ENCODE peak calls at places on chromosome 13, in six cellular contexts. One of them, this sample, is unnamed.

GRCh38 chr13:47553329-47553977 is 447.6 kb downstream of the SUCLA2 start:
- DNase-seq in heart left ventricle: no peak
- DNase-seq in colonic mucosa: no peak
- DNase-seq in cardiac muscle cell: no peak
- DNase-seq in tibial nerve: no peak
- DNase-seq in HepG2: no peak
- DNase-seq in this sample: no peak

GRCh38 chr13:44920013-44920412 is 69.3 kb downstream of the NUFIP1 start:
- DNase-seq in colonic mucosa: no peak
- DNase-seq in HepG2: no peak
- DNase-seq in heart left ventricle: no peak
- DNase-seq in cardiac muscle cell: no peak
- DNase-seq in tibial nerve: no peak
- DNase-seq in this sample: no peak

GRCh38 chr13:33628662-33629061 is 189.3 kb upstream of the RFC3 start:
- DNase-seq in cardiac muscle cell: no peak
- DNase-seq in heart left ventricle: no peak
- DNase-seq in HepG2: no peak
- DNase-seq in tibial nerve: no peak
- DNase-seq in colonic mucosa: no peak
- DNase-seq in this sample: no peak

GRCh38 chr13:46896346-46897138 is at the start of gene HTR2A:
- DNase-seq in tibial nerve: no peak
- DNase-seq in heart left ventricle: peak; percentile 30
- DNase-seq in cardiac muscle cell: peak; percentile 7
- DNase-seq in HepG2: no peak
- DNase-seq in colonic mucosa: no peak
- DNase-seq in this sample: no peak

GRCh38 chr13:102197193-102197592 is 204.7 kb downstream of the FGF14 start:
- DNase-seq in colonic mucosa: no peak
- DNase-seq in tibial nerve: no peak
- DNase-seq in HepG2: peak; percentile 1
- DNase-seq in heart left ventricle: no peak
- DNase-seq in cardiac muscle cell: no peak
- DNase-seq in this sample: no peak

GRCh38 chr13:40664100-40665060 is 2.1 kb downstream of the FOXO1 start:
- DNase-seq in tibial nerve: peak; percentile 73
- DNase-seq in colonic mucosa: peak; percentile 87
- DNase-seq in heart left ventricle: peak; percentile 85
- DNase-seq in cardiac muscle cell: peak; percentile 70
- DNase-seq in HepG2: peak; percentile 43
- DNase-seq in this sample: peak; percentile 77

GRCh38 chr13:48580185-48580803 is 47.4 kb upstream of the RCBTB2 start:
- DNase-seq in HepG2: peak; percentile 52
- DNase-seq in colonic mucosa: peak; percentile 90
- DNase-seq in tibial nerve: peak; percentile 85
- DNase-seq in heart left ventricle: peak; percentile 59
- DNase-seq in cardiac muscle cell: peak; percentile 75
- DNase-seq in this sample: no peak

GRCh38 chr13:74056829-74057564 is 77.2 kb downstream of the KLF12 start:
- DNase-seq in tibial nerve: peak; percentile 49
- DNase-seq in colonic mucosa: no peak
- DNase-seq in HepG2: no peak
- DNase-seq in cardiac muscle cell: no peak
- DNase-seq in heart left ventricle: peak; percentile 86
- DNase-seq in this sample: no peak

GRCh38 chr13:107099661-107100060 is 531.7 kb upstream of the ARGLU1 start:
- DNase-seq in HepG2: no peak
- DNase-seq in tibial nerve: no peak
- DNase-seq in heart left ventricle: no peak
- DNase-seq in colonic mucosa: no peak
- DNase-seq in cardiac muscle cell: no peak
- DNase-seq in this sample: no peak

GRCh38 chr13:101449971-101450748 is 2.3 kb upstream of the ITGBL1 start:
- DNase-seq in HepG2: no peak
- DNase-seq in colonic mucosa: no peak
- DNase-seq in tibial nerve: no peak
- DNase-seq in heart left ventricle: no peak
- DNase-seq in cardiac muscle cell: no peak
- DNase-seq in this sample: no peak

GRCh38 chr13:83498486-83499190 is 383.6 kb downstream of the SLITRK1 start:
- DNase-seq in colonic mucosa: no peak
- DNase-seq in cardiac muscle cell: no peak
- DNase-seq in tibial nerve: no peak
- DNase-seq in HepG2: no peak
- DNase-seq in heart left ventricle: no peak
- DNase-seq in this sample: no peak

GRCh38 chr13:30789360-30789862 is 54.1 kb downstream of the ALOX5AP start:
- DNase-seq in HepG2: no peak
- DNase-seq in cardiac muscle cell: no peak
- DNase-seq in heart left ventricle: no peak
- DNase-seq in colonic mucosa: no peak
- DNase-seq in tibial nerve: no peak
- DNase-seq in this sample: no peak

GRCh38 chr13:77928909-77929308 is 10.3 kb upstream of the EDNRB start:
- DNase-seq in cardiac muscle cell: no peak
- DNase-seq in colonic mucosa: no peak
- DNase-seq in heart left ventricle: no peak
- DNase-seq in tibial nerve: no peak
- DNase-seq in HepG2: no peak
- DNase-seq in this sample: peak; percentile 34

GRCh38 chr13:30128095-30128494 is 179.3 kb downstream of the KATNAL1 start:
- DNase-seq in HepG2: no peak
- DNase-seq in tibial nerve: no peak
- DNase-seq in heart left ventricle: no peak
- DNase-seq in colonic mucosa: no peak
- DNase-seq in cardiac muscle cell: no peak
- DNase-seq in this sample: no peak

GRCh38 chr13:110161112-110161897 is 145.7 kb downstream of the COL4A1 start:
- DNase-seq in HepG2: no peak
- DNase-seq in tibial nerve: no peak
- DNase-seq in cardiac muscle cell: no peak
- DNase-seq in colonic mucosa: no peak
- DNase-seq in heart left ventricle: no peak
- DNase-seq in this sample: no peak

GRCh38 chr13:45055198-45055901 is 65.0 kb upstream of the GTF2F2 start:
- DNase-seq in cardiac muscle cell: no peak
- DNase-seq in tibial nerve: no peak
- DNase-seq in HepG2: no peak
- DNase-seq in heart left ventricle: no peak
- DNase-seq in colonic mucosa: peak; percentile 30
- DNase-seq in this sample: peak; percentile 10

GRCh38 chr13:79673993-79674377 is 193.0 kb downstream of the NDFIP2 start:
- DNase-seq in colonic mucosa: no peak
- DNase-seq in heart left ventricle: no peak
- DNase-seq in tibial nerve: no peak
- DNase-seq in cardiac muscle cell: no peak
- DNase-seq in HepG2: no peak
- DNase-seq in this sample: no peak

GRCh38 chr13:50244913-50245574 is 229.8 kb downstream of the KCNRG start:
- DNase-seq in colonic mucosa: peak; percentile 32
- DNase-seq in heart left ventricle: no peak
- DNase-seq in cardiac muscle cell: no peak
- DNase-seq in tibial nerve: no peak
- DNase-seq in HepG2: peak; percentile 99
- DNase-seq in this sample: peak; percentile 60

GRCh38 chr13:30601836-30602235 is 15.9 kb upstream of the USPL1 start:
- DNase-seq in cardiac muscle cell: no peak
- DNase-seq in HepG2: no peak
- DNase-seq in colonic mucosa: no peak
- DNase-seq in heart left ventricle: no peak
- DNase-seq in tibial nerve: no peak
- DNase-seq in this sample: no peak

GRCh38 chr13:98897706-98898105 is 80.2 kb downstream of the DOCK9 start:
- DNase-seq in tibial nerve: no peak
- DNase-seq in HepG2: no peak
- DNase-seq in colonic mucosa: no peak
- DNase-seq in cardiac muscle cell: no peak
- DNase-seq in heart left ventricle: no peak
- DNase-seq in this sample: no peak

GRCh38 chr13:64938660-64939059 is 2291.5 kb downstream of the PCDH9 start:
- DNase-seq in HepG2: no peak
- DNase-seq in cardiac muscle cell: no peak
- DNase-seq in colonic mucosa: no peak
- DNase-seq in heart left ventricle: no peak
- DNase-seq in tibial nerve: no peak
- DNase-seq in this sample: no peak

GRCh38 chr13:99986751-99987150 is 5.2 kb downstream of the ZIC2 start:
- DNase-seq in cardiac muscle cell: no peak
- DNase-seq in heart left ventricle: no peak
- DNase-seq in HepG2: no peak
- DNase-seq in tibial nerve: no peak
- DNase-seq in colonic mucosa: no peak
- DNase-seq in this sample: no peak

GRCh38 chr13:99984463-99985242 is 3.1 kb downstream of the ZIC2 start:
- DNase-seq in colonic mucosa: no peak
- DNase-seq in heart left ventricle: no peak
- DNase-seq in tibial nerve: no peak
- DNase-seq in cardiac muscle cell: no peak
- DNase-seq in HepG2: no peak
- DNase-seq in this sample: no peak

GRCh38 chr13:99984134-99984462 is 2.5 kb downstream of the ZIC2 start:
- DNase-seq in colonic mucosa: no peak
- DNase-seq in cardiac muscle cell: peak; percentile 1
- DNase-seq in HepG2: no peak
- DNase-seq in heart left ventricle: no peak
- DNase-seq in tibial nerve: no peak
- DNase-seq in this sample: no peak

GRCh38 chr13:99985886-99986527 is 4.4 kb downstream of the ZIC2 start:
- DNase-seq in colonic mucosa: no peak
- DNase-seq in HepG2: no peak
- DNase-seq in heart left ventricle: no peak
- DNase-seq in tibial nerve: no peak
- DNase-seq in cardiac muscle cell: peak; percentile 0
- DNase-seq in this sample: no peak

DNA sequence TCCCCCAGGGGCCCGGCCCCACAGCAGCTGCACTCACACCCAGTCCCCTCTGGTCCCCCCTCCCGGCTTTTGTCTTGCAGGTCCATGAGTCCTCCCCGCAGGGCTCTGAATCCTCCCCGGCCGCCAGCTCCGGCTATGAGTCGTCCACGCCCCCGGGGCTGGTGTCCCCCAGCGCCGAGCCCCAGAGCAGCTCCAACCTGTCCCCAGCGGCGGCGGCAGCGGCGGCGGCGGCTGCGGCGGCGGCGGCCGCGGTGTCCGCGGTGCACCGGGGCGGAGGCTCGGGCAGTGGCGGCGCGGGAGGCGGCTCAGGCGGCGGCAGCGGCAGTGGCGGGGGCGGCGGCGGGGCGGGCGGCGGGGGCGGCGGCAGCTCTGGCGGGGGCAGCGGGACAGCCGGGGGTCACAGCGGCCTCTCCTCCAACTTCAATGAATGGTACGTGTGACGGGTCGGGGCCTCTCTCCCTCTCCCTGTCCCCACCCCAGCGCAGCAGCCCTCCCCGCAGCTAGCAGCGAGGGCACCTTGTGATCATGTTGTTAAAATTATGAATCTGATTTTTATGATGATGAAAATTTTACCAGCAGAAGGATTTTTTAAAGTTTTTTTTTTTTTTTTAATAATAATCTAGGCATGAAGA is 3.8 kb downstream of the ZIC2 start:
- DNase-seq in colonic mucosa: no peak
- DNase-seq in tibial nerve: no peak
- DNase-seq in heart left ventricle: no peak
- DNase-seq in HepG2: no peak
- DNase-seq in cardiac muscle cell: peak; percentile 60
- DNase-seq in this sample: no peak
- H3K27me3 ChIP-seq in colonic mucosa: peaks cover 94% of the 10 kb centered on the region
- H3K27me3 ChIP-seq in tibial nerve: peaks cover 5% of the 10 kb centered on the region
- H3K27me3 ChIP-seq in heart left ventricle: peaks cover 88% of the 10 kb centered on the region
- H3K27me3 ChIP-seq in HepG2: no peaks in the 10 kb centered on the region
- H3K27me3 ChIP-seq in cardiac muscle cell: peaks cover 96% of the 10 kb centered on the region
- H3K27me3 ChIP-seq in this sample: no peaks in the 10 kb centered on the region

GRCh38 chr13:23828866-23829265 is 60.3 kb downstream of the MIPEP start:
- DNase-seq in heart left ventricle: no peak
- DNase-seq in cardiac muscle cell: no peak
- DNase-seq in tibial nerve: no peak
- DNase-seq in HepG2: no peak
- DNase-seq in colonic mucosa: no peak
- DNase-seq in this sample: no peak
- H3K4me3 ChIP-seq in heart left ventricle: no peak overlapping the region
- H3K4me3 ChIP-seq in cardiac muscle cell: no peak overlapping the region
- H3K4me3 ChIP-seq in tibial nerve: no peak overlapping the region
- H3K4me3 ChIP-seq in HepG2: no peak overlapping the region
- H3K4me3 ChIP-seq in colonic mucosa: no peak overlapping the region
- H3K4me3 ChIP-seq in this sample: no peak overlapping the region

DNA sequence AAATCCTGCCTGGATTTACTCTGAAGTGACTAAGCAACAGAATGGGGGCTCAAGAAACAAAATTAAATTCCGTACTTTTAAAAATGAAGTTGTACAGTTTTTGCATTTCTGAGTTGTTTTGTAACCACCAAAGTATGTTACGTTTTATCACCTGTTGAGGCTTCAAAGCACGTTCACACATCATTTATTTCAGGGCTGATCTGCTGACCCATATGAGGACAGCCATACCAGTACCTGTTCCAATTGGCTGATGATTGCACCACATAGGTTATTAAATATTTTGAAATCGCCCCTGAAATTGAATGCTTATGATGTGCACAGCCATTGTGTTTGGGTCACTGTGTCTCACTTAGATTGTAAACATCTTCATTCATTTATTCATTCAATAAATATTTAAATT is 72.0 kb upstream of the FLT1 start:
- DNase-seq in tibial nerve: no peak
- DNase-seq in heart left ventricle: no peak
- DNase-seq in cardiac muscle cell: no peak
- DNase-seq in colonic mucosa: no peak
- DNase-seq in HepG2: no peak
- DNase-seq in this sample: no peak
- TF ChIP-seq CTCF in tibial nerve: no peak
- TF ChIP-seq CTCF in heart left ventricle: no peak
- TF ChIP-seq CTCF in cardiac muscle cell: no peak
- TF ChIP-seq CTCF in colonic mucosa: no peak
- TF ChIP-seq CTCF in HepG2: no peak
- TF ChIP-seq CTCF in this sample: no peak

DNA sequence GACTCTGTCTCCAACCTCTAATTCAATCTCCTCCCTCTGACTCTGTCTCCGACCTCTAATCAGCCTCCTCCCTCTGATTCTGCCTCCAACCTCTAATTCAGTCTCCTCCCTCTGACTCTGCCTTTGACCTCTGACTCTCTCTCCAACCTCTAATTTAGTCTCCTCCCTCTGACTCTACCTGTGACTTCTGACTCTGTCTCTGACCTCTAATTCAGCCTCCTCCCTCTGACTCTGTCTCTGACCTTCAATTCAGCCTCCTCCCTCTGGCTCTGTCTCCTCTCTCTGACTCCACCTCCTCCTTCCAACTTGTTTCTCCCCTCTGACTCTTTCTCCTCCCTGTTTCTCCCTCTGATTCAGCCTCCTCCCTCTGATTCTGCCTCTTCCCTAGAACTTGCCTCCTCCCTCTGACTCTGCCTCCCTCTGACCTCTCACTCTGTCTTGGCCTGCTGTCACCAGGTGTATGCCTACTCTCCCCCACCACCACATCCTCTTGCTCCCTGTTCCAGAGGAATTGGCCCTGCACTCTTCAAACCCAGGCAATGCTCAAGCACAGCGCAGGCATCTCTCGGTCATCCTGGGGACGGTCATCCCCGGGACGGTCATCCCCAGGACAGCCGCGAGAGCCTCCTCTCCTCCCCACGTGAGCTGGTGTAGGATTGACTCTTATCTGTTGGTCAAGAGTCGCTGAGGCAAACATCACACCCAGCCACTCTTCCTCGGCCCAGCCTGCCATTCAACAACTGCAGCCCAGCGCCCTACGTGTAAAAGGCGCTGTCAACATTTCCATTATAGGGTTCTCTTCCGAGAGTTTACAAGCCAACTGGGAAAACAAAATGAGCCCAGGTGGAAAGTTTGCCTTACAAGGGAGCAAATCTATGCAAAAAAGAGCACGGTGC is 60.2 kb downstream of the ZIC5 start:
- DNase-seq in HepG2: no peak
- DNase-seq in heart left ventricle: no peak
- DNase-seq in colonic mucosa: peak; percentile 28
- DNase-seq in tibial nerve: no peak
- DNase-seq in cardiac muscle cell: no peak
- DNase-seq in this sample: no peak
- H3K27me3 ChIP-seq in HepG2: no peaks in the 10 kb centered on the region
- H3K27me3 ChIP-seq in heart left ventricle: peaks cover 69% of the 10 kb centered on the region
- H3K27me3 ChIP-seq in colonic mucosa: no peaks in the 10 kb centered on the region
- H3K27me3 ChIP-seq in tibial nerve: no peaks in the 10 kb centered on the region
- H3K27me3 ChIP-seq in cardiac muscle cell: no peaks in the 10 kb centered on the region
- H3K27me3 ChIP-seq in this sample: no peaks in the 10 kb centered on the region

This sample was measured in GM06990.